ENCODE peak calls at places on chromosomes 11 and 22, in eight cellular contexts. Q is fibroblast of lung, V is pancreas, W is A549, Y is HCT116, U is mammary epithelial cell, G is OCI-LY7, C is gastrocnemius medialis. P is an unnamed sample.

GRCh38 chr22:26617251-26618199 is at the start of gene CRYBB1:
- DNase-seq in Q (peak; percentile 31), V (no peak), W (no peak), Y (no peak), U (no peak), G (peak; percentile 56), C (no peak), P (no peak)

GRCh38 chr11:11995601-11996000 is 12.8 kb downstream of the DKK3 start:
- DNase-seq in Q (no peak), V (no peak), W (no peak), Y (no peak), U (no peak), G (no peak), C (no peak), P (no peak)

GRCh38 chr11:121237686-121238658 is 54.6 kb upstream of the SC5D start:
- DNase-seq in Q (peak; percentile 2), V (no peak), W (no peak), Y (no peak), U (peak; percentile 89), G (peak; percentile 33), C (no peak), P (no peak)

GRCh38 chr11:130475426-130476053 is 27.1 kb downstream of the ADAMTS15 start:
- DNase-seq in Q (no peak), V (no peak), W (no peak), Y (no peak), U (no peak), G (no peak), C (no peak), P (no peak)

GRCh38 chr22:28188480-28188879 is 269.4 kb upstream of the PITPNB start:
- DNase-seq in Q (no peak), V (no peak), W (no peak), Y (no peak), U (no peak), G (no peak), C (no peak), P (no peak)

GRCh38 chr11:34468209-34468841 is 29.6 kb downstream of the CAT start:
- DNase-seq in Q (peak; percentile 35), V (no peak), W (no peak), Y (peak; percentile 28), U (peak; percentile 19), G (peak; percentile 23), C (no peak), P (no peak)

GRCh38 chr11:81725691-81726090 is 1008.0 kb downstream of the FAM181B start:
- DNase-seq in Q (peak; percentile 34), V (no peak), W (no peak), Y (no peak), U (peak; percentile 19), G (no peak), C (no peak), P (no peak)

GRCh38 chr11:35288817-35289541 is 130.4 kb downstream of the SLC1A2 start:
- DNase-seq in Q (peak; percentile 79), V (no peak), W (no peak), Y (no peak), U (peak; percentile 25), G (no peak), C (no peak), P (no peak)

GRCh38 chr11:119912214-119912613 is 183.2 kb upstream of the NECTIN1 start:
- DNase-seq in Q (no peak), V (no peak), W (no peak), Y (no peak), U (no peak), G (no peak), C (no peak), P (no peak)

GRCh38 chr22:23503142-23503541 is 76.9 kb downstream of the IGLL1 start:
- DNase-seq in Q (no peak), V (no peak), W (no peak), Y (no peak), U (no peak), G (no peak), C (no peak), P (no peak)

GRCh38 chr11:132790466-132790865 is 741.8 kb downstream of the OPCML start:
- DNase-seq in Q (no peak), V (no peak), W (no peak), Y (no peak), U (no peak), G (no peak), C (no peak), P (no peak)

GRCh38 chr11:132793831-132794230 is 738.5 kb downstream of the OPCML start:
- DNase-seq in Q (no peak), V (no peak), W (no peak), Y (no peak), U (no peak), G (no peak), C (no peak), P (no peak)

DNA sequence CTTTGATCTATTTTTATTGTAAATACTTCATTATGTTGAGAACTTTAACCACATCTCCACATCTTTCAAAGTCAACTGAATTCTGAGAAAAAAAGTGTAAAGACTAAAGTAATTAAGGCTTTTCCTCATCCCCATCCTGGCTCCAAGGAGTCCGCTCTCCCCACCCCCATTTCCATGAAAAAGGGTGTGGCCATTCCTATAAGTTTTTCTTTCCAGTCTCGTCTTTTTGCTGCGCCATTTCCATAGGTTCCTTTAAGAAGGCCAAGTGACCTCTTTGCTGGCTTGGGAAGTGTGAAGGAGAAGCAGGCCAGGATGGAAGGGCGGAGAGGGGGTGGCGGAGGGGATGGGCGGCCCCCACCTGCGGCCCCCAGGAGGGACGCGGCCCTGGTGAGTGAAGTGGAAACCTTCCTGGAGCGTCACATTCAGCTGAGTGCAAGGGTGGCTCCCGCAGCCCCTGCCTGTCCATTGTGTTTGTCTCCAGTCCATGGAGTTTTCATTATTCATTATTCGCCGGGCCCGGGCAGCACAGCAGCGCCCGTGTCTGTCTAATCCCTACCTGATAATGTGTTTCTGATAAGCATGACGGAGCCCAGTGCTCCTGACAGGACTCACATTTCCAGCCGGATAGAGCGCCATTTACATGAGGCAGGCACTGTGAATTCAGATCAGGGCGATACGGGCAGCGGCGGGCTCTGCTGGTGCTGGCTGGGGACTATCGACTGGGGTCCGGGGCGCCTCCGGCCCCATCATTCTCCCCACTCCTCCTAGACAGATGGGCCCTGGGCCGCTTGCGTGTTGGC is 739.8 kb downstream of the OPCML start:
- DNase-seq in Q (no peak), V (no peak), W (no peak), Y (no peak), U (no peak), G (no peak), C (no peak), P (no peak)
- H3K4me1 ChIP-seq in Q (no peaks in the 10 kb centered on the region), V (no peaks in the 10 kb centered on the region), W (no peaks in the 10 kb centered on the region), Y (no peaks in the 10 kb centered on the region), U (no peaks in the 10 kb centered on the region), G (no peaks in the 10 kb centered on the region), C (no peaks in the 10 kb centered on the region), P (no peaks in the 10 kb centered on the region)

DNA sequence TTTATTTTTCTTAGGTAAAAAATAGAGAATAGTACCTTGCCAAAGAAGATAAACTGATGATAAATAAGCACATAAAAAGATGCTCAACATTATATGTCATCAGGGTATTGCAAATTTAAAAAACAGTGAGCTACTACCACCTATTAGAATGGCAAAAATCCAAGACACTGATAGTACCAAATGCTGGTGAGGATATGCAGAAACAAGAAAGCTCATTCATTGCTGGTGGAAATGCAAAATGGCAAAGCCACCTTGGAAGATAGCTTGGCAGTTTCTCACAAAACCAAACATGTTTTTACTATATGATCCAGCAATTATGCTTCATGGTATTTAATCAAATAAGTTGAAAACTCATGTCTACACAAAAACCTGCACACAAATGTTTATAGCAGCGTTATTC is 46.4 kb upstream of the EED start:
- DNase-seq in Q (no peak), V (no peak), W (no peak), Y (no peak), U (no peak), G (no peak), C (no peak), P (no peak)
- H3K4me1 ChIP-seq in Q (peaks cover 6% of the 10 kb centered on the region), V (no peaks in the 10 kb centered on the region), W (peaks cover 11% of the 10 kb centered on the region), Y (no peaks in the 10 kb centered on the region), U (peaks cover 3% of the 10 kb centered on the region), G (peaks cover 24% of the 10 kb centered on the region), C (peaks cover 6% of the 10 kb centered on the region), P (peaks cover 6% of the 10 kb centered on the region)

DNA sequence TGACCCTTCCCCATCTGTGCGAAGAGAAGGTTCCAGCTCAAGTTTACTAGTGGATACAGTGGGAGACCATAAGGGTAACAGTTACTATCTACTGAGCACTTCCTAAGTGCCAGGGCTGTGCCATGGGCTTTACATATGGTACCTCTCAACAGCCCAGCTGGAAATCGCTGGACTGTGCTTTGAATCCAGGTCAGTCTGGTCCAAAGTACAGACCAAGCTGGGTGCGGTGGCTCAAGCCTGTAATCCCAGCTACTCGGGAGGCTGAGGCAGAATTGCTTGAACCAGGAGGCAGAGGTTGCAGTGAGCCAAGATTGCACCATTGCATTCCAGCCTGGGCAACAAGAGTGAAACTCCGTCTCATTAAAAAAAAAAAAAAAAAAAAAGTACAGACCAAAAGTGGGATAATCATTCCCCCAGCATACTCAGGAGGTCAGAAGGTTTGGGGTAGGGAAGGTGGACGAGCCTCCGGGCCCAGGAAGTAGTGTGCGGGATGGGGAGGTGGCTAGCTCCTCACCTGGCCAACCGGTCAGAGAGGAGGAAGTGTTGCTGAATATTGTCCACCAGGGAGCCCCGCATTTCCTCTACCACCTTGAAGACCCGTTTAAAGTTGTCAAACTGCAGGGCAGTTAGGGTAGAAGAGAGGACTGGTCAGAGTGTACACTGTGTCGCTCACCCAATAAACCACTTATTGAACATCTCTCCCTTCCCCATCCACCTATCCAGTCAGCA is 2.3 kb downstream of the FIBP start:
- DNase-seq in Q (no peak), V (no peak), W (no peak), Y (no peak), U (no peak), G (no peak), C (no peak), P (no peak)
- H3K4me1 ChIP-seq in Q (peaks cover 14% of the 10 kb centered on the region), V (peaks cover 7% of the 10 kb centered on the region), W (peaks cover 30% of the 10 kb centered on the region), Y (peaks cover 15% of the 10 kb centered on the region), U (peaks cover 38% of the 10 kb centered on the region), G (peaks cover 50% of the 10 kb centered on the region), C (peaks cover 24% of the 10 kb centered on the region), P (peaks cover 19% of the 10 kb centered on the region)

GRCh38 chr22:50144005-50144614 is 26.4 kb upstream of the PANX2 start:
- DNase-seq in Q (no peak), V (no peak), W (no peak), Y (no peak), U (no peak), G (no peak), C (no peak), P (no peak)
- H3K4me1 ChIP-seq in Q (no peaks in the 10 kb centered on the region), V (no peaks in the 10 kb centered on the region), W (peaks cover 10% of the 10 kb centered on the region), Y (peaks cover 3% of the 10 kb centered on the region), U (peaks cover 5% of the 10 kb centered on the region), G (peaks cover 12% of the 10 kb centered on the region), C (no peaks in the 10 kb centered on the region), P (no peaks in the 10 kb centered on the region)

GRCh38 chr11:111731839-111732238 is 34.4 kb downstream of the PPP2R1B start:
- DNase-seq in Q (no peak), V (no peak), W (no peak), Y (no peak), U (no peak), G (no peak), C (peak; percentile 40), P (no peak)

GRCh38 chr11:111735262-111736116 is 30.7 kb downstream of the PPP2R1B start:
- DNase-seq in Q (peak; percentile 99), V (no peak), W (no peak), Y (no peak), U (peak; percentile 95), G (no peak), C (peak; percentile 75), P (peak; percentile 85)

GRCh38 chr11:111734383-111735261 is 31.6 kb downstream of the PPP2R1B start:
- DNase-seq in Q (no peak), V (no peak), W (no peak), Y (no peak), U (no peak), G (no peak), C (no peak), P (no peak)

GRCh38 chr11:111733009-111733408 is 33.2 kb downstream of the PPP2R1B start:
- DNase-seq in Q (peak; percentile 73), V (peak; percentile 67), W (no peak), Y (no peak), U (peak; percentile 50), G (no peak), C (peak; percentile 56), P (peak; percentile 78)

GRCh38 chr11:111733655-111734088 is 32.5 kb downstream of the PPP2R1B start:
- DNase-seq in Q (no peak), V (no peak), W (no peak), Y (no peak), U (no peak), G (no peak), C (peak; percentile 63), P (peak; percentile 74)
- H3K4me1 ChIP-seq in Q (peaks cover 60% of the 10 kb centered on the region), V (peaks cover 41% of the 10 kb centered on the region), W (peaks cover 49% of the 10 kb centered on the region), Y (no peaks in the 10 kb centered on the region), U (peaks cover 29% of the 10 kb centered on the region), G (no peaks in the 10 kb centered on the region), C (peaks cover 96% of the 10 kb centered on the region), P (peaks cover 90% of the 10 kb centered on the region)

P was measured in psoas muscle.